ENCODE peak calls at places on chromosomes 13 and 19, in seven cellular contexts. G, Y, S, Z, T, M and E are unnamed samples.

GRCh38 chr19:11995174-11995573 is 30.3 kb downstream of the ZNF763 start:
- DNase-seq in G (no peak), Y (peak), S (no peak), Z (peak), T (no peak), M (no peak), E (no peak)

GRCh38 chr13:54733639-54734038 is 1705.0 kb downstream of the OLFM4 start:
- DNase-seq in G (no peak), Y (no peak), S (no peak), Z (no peak), T (no peak), M (no peak), E (no peak)

GRCh38 chr19:3725640-3726310 is 17.6 kb downstream of the TJP3 start:
- DNase-seq in G (no peak), Y (no peak), S (no peak), Z (no peak), T (no peak), M (no peak), E (no peak)

GRCh38 chr19:44912854-44913253 is 1.6 kb upstream of the APOC1 start:
- DNase-seq in G (no peak), Y (no peak), S (no peak), Z (no peak), T (no peak), M (no peak), E (no peak)

GRCh38 chr19:3798137-3798536 is 12.0 kb upstream of the MATK start:
- DNase-seq in G (no peak), Y (no peak), S (no peak), Z (no peak), T (no peak), M (no peak), E (no peak)

GRCh38 chr19:32017341-32017948 is 328.0 kb upstream of the ZNF507 start:
- DNase-seq in G (no peak), Y (no peak), S (no peak), Z (no peak), T (no peak), M (no peak), E (no peak)

GRCh38 chr19:41575998-41576397 is at the start of gene CEACAM21:
- DNase-seq in G (no peak), Y (no peak), S (no peak), Z (peak), T (no peak), M (no peak), E (no peak)

GRCh38 chr19:36030264-36031148 is 2.2 kb downstream of the CLIP3 start:
- DNase-seq in G (no peak), Y (peak), S (no peak), Z (no peak), T (no peak), M (no peak), E (no peak)

GRCh38 chr19:42794751-42795150 is 29.3 kb upstream of the PSG8 start:
- DNase-seq in G (no peak), Y (peak), S (no peak), Z (no peak), T (no peak), M (no peak), E (no peak)

GRCh38 chr19:38655148-38655824 is 7.8 kb downstream of the ACTN4 start:
- DNase-seq in G (no peak), Y (peak), S (no peak), Z (peak), T (no peak), M (no peak), E (no peak)

GRCh38 chr19:57888107-57888493 is 737 bp downstream of the ZNF814 start:
- DNase-seq in G (no peak), Y (no peak), S (no peak), Z (no peak), T (no peak), M (no peak), E (no peak)